ENCODE peak calls at places on chromosomes 5 and 9, in seven cellular contexts. L, F, C, M, J, R and T are unnamed samples.
A peak's percentile ranks its signal among the peaks of the same experiment; 100 is the strongest.

GRCh38 chr5:94945656-94946055 is 327.2 kb downstream of the SLF1 start:
- DNase-seq in L (no peak), F (no peak), C (peak; percentile 29), M (peak; percentile 69), J (no peak), R (no peak), T (peak; percentile 12)

GRCh38 chr5:108315829-108316228 is 66.1 kb downstream of the FBXL17 start:
- DNase-seq in L (no peak), F (no peak), C (no peak), M (no peak), J (no peak), R (no peak), T (no peak)

GRCh38 chr9:75993434-75993833 is 103.0 kb downstream of the PCSK5 start:
- DNase-seq in L (peak; percentile 66), F (no peak), C (no peak), M (no peak), J (no peak), R (no peak), T (no peak)

GRCh38 chr9:2257530-2257929 is 242.4 kb downstream of the SMARCA2 start:
- DNase-seq in L (no peak), F (no peak), C (no peak), M (no peak), J (no peak), R (no peak), T (no peak)

GRCh38 chr5:52728201-52728600 is 59.5 kb upstream of the ITGA1 start:
- DNase-seq in L (no peak), F (no peak), C (no peak), M (no peak), J (no peak), R (no peak), T (no peak)

GRCh38 chr5:91179018-91179417 is 204.1 kb downstream of the ARRDC3 start:
- DNase-seq in L (peak; percentile 27), F (no peak), C (no peak), M (no peak), J (no peak), R (no peak), T (no peak)

GRCh38 chr5:166991586-166991985 is 1299.9 kb upstream of the WWC1 start:
- DNase-seq in L (no peak), F (no peak), C (no peak), M (no peak), J (no peak), R (no peak), T (no peak)

GRCh38 chr5:34547300-34548085 is 108.6 kb upstream of the RAI14 start:
- DNase-seq in L (no peak), F (no peak), C (no peak), M (no peak), J (no peak), R (no peak), T (no peak)

GRCh38 chr9:127803507-127804352 is 1.0 kb downstream of the FPGS start:
- DNase-seq in L (no peak), F (no peak), C (peak; percentile 53), M (no peak), J (no peak), R (no peak), T (peak; percentile 47)

GRCh38 chr5:333945-334344 is 12.4 kb downstream of the AHRR start:
- DNase-seq in L (no peak), F (no peak), C (no peak), M (no peak), J (no peak), R (no peak), T (no peak)

GRCh38 chr5:78912796-78913195 is 72.3 kb downstream of the ARSB start:
- DNase-seq in L (no peak), F (no peak), C (no peak), M (no peak), J (no peak), R (no peak), T (no peak)

GRCh38 chr5:129018836-129019235 is 53.5 kb downstream of the SLC27A6 start:
- DNase-seq in L (no peak), F (no peak), C (no peak), M (no peak), J (no peak), R (no peak), T (no peak)

GRCh38 chr9:112516769-112517168 is 30.1 kb downstream of the KIAA1958 start:
- DNase-seq in L (no peak), F (no peak), C (no peak), M (no peak), J (no peak), R (no peak), T (no peak)

GRCh38 chr9:101018391-101018990 is 10.0 kb upstream of the PLPPR1 start:
- DNase-seq in L (no peak), F (no peak), C (no peak), M (no peak), J (no peak), R (no peak), T (no peak)

GRCh38 chr9:90141723-90142122 is 500.9 kb downstream of the DIRAS2 start:
- DNase-seq in L (no peak), F (no peak), C (no peak), M (no peak), J (no peak), R (no peak), T (no peak)

GRCh38 chr5:103120607-103121200 is 603 bp downstream of the PPIP5K2 start:
- DNase-seq in L (peak; percentile 38), F (peak; percentile 14), C (no peak), M (no peak), J (no peak), R (no peak), T (peak; percentile 21)

GRCh38 chr5:5183192-5183699 is 43.1 kb downstream of the ADAMTS16 start:
- DNase-seq in L (no peak), F (no peak), C (no peak), M (no peak), J (no peak), R (no peak), T (no peak)

GRCh38 chr9:7174884-7175283 is 417.1 kb downstream of the KDM4C start:
- DNase-seq in L (no peak), F (no peak), C (no peak), M (no peak), J (no peak), R (no peak), T (no peak)

GRCh38 chr5:172939045-172939444 is 20.2 kb upstream of the RPL26L1 start:
- DNase-seq in L (no peak), F (peak; percentile 43), C (no peak), M (peak; percentile 68), J (no peak), R (no peak), T (no peak)

GRCh38 chr9:28301281-28301680 is 728.0 kb upstream of the C9orf72 start:
- DNase-seq in L (no peak), F (no peak), C (no peak), M (no peak), J (no peak), R (no peak), T (no peak)

GRCh38 chr9:29176231-29176630 is 1603.0 kb upstream of the C9orf72 start:
- DNase-seq in L (no peak), F (no peak), C (no peak), M (no peak), J (no peak), R (no peak), T (no peak)

GRCh38 chr5:2738156-2738699 is 13.2 kb downstream of the IRX2 start:
- DNase-seq in L (no peak), F (no peak), C (no peak), M (no peak), J (no peak), R (no peak), T (no peak)

GRCh38 chr5:89343666-89344065 is 460.7 kb upstream of the MEF2C start:
- DNase-seq in L (peak; percentile 8), F (no peak), C (no peak), M (peak; percentile 72), J (no peak), R (no peak), T (peak; percentile 44)

GRCh38 chr9:129496187-129497063 is 124.5 kb downstream of the C9orf50 start:
- DNase-seq in L (peak; percentile 92), F (peak; percentile 74), C (peak; percentile 96), M (peak; percentile 93), J (no peak), R (no peak), T (peak; percentile 89)
- TF ChIP-seq POLR2A in L (no peak), F (no peak), C (no peak), M (no peak), J (no peak), R (no peak), T (peak; percentile 71)

GRCh38 chr9:129630967-129631672 is 5.2 kb downstream of the NTMT1 start:
- DNase-seq in L (no peak), F (no peak), C (no peak), M (no peak), J (no peak), R (no peak), T (no peak)
- TF ChIP-seq POLR2AphosphoS5 in L (no peak), F (no peak), C (no peak), M (peak; percentile 31), J (no peak), R (no peak), T (no peak)

GRCh38 chr9:37710039-37710438 is 43.6 kb upstream of the TRMT10B start:
- DNase-seq in L (no peak), F (no peak), C (no peak), M (no peak), J (no peak), R (no peak), T (no peak)
- TF ChIP-seq POLR2A in L (no peak), F (no peak), C (no peak), M (no peak), J (no peak), R (no peak), T (no peak)

DNA sequence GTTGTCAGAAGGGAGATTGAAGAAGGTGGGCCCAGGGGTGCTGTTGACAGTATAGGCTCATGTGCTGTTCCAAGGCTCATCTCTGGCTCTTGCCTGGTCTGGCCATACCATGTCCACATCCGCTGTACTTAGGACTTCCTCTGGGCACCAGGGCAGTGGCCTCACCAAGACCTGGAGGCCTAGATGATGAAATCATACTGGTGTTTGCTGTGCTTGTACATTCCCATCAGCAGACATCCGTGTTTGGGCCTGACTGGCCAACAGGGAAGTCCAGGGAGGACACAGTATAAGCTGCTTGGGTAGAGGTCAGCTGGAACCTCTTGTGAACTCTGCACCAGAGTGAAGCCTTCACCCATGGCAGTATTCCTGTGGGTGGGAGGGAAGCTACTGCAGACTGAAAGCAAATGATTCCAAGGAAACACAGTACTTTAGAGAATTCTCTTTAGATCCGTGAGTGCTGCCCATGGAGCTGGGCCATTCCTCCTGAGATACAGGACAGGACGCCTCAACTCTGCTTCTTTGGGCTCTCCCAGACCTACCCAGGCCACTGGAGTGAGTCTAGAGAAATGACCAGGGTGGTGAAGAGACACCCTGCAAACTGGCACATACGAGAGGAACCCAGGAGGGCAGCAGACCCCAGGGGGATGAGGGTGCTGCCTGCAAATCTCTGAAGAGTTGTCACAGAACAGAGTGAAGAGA is 22.5 kb downstream of the POLR1E start:
- DNase-seq in L (no peak), F (no peak), C (no peak), M (no peak), J (no peak), R (no peak), T (no peak)
- TF ChIP-seq POLR2AphosphoS5 in L (no peak), F (no peak), C (no peak), M (no peak), J (peak; percentile 3), R (peak; percentile 37), T (no peak)